ENCODE peak calls at places on chromosome 12, in eight cellular contexts. T, A, V, N, O, R, P and Z are unnamed samples.
A peak's percentile ranks its signal among the peaks of the same experiment; 100 is the strongest.

GRCh38 chr12:54259194-54260011 is 20.5 kb downstream of the CBX5 start:
- DNase-seq in R (peak; percentile 87), P (peak; percentile 82), N (peak; percentile 76), T (peak; percentile 88), O (peak; percentile 79), V (peak; percentile 63), A (no peak), Z (peak; percentile 92)

GRCh38 chr12:109873653-109874052 is 6.7 kb downstream of the GLTP start:
- DNase-seq in T (no peak), N (no peak), V (no peak), P (no peak), O (no peak), A (no peak), R (peak; percentile 42), Z (no peak)

GRCh38 chr12:105946541-105946940 is 192.2 kb downstream of the NUAK1 start:
- DNase-seq in T (no peak), O (no peak), R (peak; percentile 28), V (no peak), N (no peak), A (no peak), P (peak; percentile 66), Z (no peak)

GRCh38 chr12:52070243-52070925 is 606 bp downstream of the ATG101 start:
- DNase-seq in N (no peak), R (no peak), A (no peak), P (no peak), V (no peak), T (no peak), O (no peak), Z (no peak)

GRCh38 chr12:84033162-84033561 is 879.4 kb downstream of the SLC6A15 start:
- DNase-seq in V (no peak), N (no peak), R (no peak), O (no peak), A (no peak), T (no peak), P (no peak), Z (no peak)

GRCh38 chr12:28958553-28959195 is 190.4 kb upstream of the FAR2 start:
- DNase-seq in A (no peak), N (peak; percentile 30), P (no peak), O (peak; percentile 78), R (peak; percentile 49), T (no peak), V (no peak), Z (no peak)

GRCh38 chr12:132282950-132283771 is 46.2 kb downstream of the GALNT9 start:
- DNase-seq in A (no peak), V (no peak), R (no peak), P (no peak), O (no peak), N (peak; percentile 48), T (no peak), Z (no peak)

GRCh38 chr12:119202544-119202943 is 23.8 kb downstream of the HSPB8 start:
- DNase-seq in O (no peak), P (no peak), R (no peak), V (no peak), T (no peak), N (no peak), A (no peak), Z (no peak)

GRCh38 chr12:96196781-96197180 is 2.6 kb downstream of the ELK3 start:
- DNase-seq in O (peak; percentile 90), V (no peak), N (peak; percentile 70), A (no peak), R (peak; percentile 51), T (no peak), P (no peak), Z (no peak)

GRCh38 chr12:64600164-64600561 is 10.1 kb upstream of the RASSF3 start:
- DNase-seq in T (no peak), P (no peak), O (no peak), A (no peak), R (no peak), V (no peak), N (no peak), Z (no peak)

GRCh38 chr12:20342111-20342510 is 26.2 kb upstream of the PDE3A start:
- DNase-seq in P (no peak), R (peak; percentile 38), O (peak; percentile 57), T (no peak), V (no peak), N (no peak), A (no peak), Z (no peak)

GRCh38 chr12:71576546-71576945 is 87.1 kb downstream of the ZFC3H1 start:
- DNase-seq in A (no peak), N (no peak), T (no peak), V (no peak), P (no peak), R (no peak), O (no peak), Z (no peak)

DNA sequence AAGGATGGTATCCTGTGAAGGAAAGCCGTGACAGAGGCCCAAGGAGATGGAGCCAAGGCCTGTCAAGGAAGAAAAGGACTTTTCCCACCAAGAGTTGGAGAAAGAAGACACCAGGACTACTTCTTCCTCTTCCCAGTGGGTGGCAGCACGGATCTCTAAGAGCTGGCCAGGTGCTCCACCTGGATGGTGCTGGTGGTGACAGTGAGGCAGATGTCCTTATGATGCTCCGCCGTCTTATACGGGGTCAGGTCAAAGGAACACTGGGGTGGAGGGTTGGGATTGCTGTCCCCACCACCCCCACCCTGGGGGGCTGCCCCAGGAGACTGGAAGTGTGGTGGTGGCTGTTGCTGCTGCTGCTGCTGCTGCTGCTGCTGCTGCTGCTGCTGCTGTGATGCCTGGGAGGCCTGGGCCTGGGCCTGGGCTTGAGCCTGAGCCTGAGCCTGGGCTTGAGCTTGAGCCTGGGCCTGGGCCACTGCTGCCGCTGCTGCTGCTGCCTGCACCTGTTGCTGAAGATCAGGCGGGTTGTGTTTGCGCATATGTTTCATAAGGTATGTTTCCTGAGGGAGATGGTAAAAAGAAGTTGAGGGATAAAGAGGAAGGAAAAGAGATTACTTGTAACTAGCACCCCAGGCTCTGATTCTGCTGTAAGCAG is 4.8 kb upstream of the ING4 start:
- DNase-seq in N (peak; percentile 34), V (no peak), P (no peak), A (no peak), T (no peak), R (no peak), O (no peak), Z (no peak)
- TF ChIP-seq CTCF in N (no peak), V (no peak), P (no peak), A (no peak), T (no peak), R (no peak), O (peak; percentile 3), Z (no peak)

GRCh38 chr12:124392991-124393790 is 98.3 kb downstream of the RFLNA start:
- DNase-seq in T (peak; percentile 92), A (peak; percentile 96), R (peak; percentile 58), O (peak; percentile 85), P (peak; percentile 90), N (peak; percentile 92), V (no peak), Z (peak; percentile 96)

GRCh38 chr12:124393831-124394230 is 98.9 kb downstream of the RFLNA start:
- DNase-seq in R (no peak), T (no peak), V (no peak), P (no peak), N (no peak), O (no peak), A (no peak), Z (no peak)

GRCh38 chr12:124390442-124391116 is 95.7 kb downstream of the RFLNA start:
- DNase-seq in R (peak; percentile 82), T (no peak), O (peak; percentile 83), A (no peak), N (peak; percentile 83), V (no peak), P (peak; percentile 55), Z (no peak)

GRCh38 chr12:124391340-124392261 is 96.7 kb downstream of the RFLNA start:
- DNase-seq in P (peak; percentile 50), R (peak; percentile 51), N (peak; percentile 75), V (no peak), A (no peak), O (peak; percentile 67), T (no peak), Z (no peak)

DNA sequence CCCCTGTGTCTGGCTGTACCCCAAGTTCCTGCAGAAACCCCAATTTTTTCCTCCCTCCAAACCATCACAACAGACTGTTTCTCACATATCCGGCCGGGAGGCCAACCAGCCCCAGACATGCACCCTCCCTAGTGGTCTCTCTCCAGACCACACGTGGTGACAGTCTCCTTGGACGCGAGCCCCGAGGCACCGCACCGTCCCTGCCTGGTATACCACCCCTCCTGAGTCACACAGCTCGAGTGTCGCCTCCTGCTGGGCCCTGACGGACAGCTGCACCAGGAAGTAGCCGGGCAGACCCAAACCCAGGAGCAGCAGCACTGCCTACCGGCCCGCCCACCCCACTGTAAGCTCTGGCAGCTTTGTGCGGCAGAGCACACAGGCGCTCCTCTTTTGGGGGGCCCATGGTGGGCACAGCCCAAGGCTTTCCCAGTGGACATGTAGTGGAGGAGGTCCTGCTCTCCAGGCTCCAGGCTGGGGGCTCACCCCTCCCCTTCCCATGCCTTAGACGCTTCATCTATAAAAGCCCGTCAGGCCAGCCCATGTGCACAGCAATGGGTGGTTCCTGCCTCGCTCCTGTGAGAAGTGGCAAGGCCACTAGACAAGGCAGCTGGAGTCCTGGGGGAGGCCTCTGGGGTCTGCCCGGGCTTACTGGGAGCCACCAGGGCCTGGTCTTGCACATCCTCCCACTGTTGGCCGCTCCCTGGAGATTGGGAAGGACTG is 97.5 kb downstream of the RFLNA start:
- DNase-seq in O (peak; percentile 69), P (no peak), V (no peak), R (peak; percentile 45), A (no peak), T (no peak), N (peak; percentile 25), Z (peak; percentile 94)
- TF ChIP-seq CTCF in O (peak; percentile 20), P (no peak), V (peak; percentile 22), R (peak; percentile 43), A (no peak), T (no peak), N (peak; percentile 29), Z (peak; percentile 48)

DNA sequence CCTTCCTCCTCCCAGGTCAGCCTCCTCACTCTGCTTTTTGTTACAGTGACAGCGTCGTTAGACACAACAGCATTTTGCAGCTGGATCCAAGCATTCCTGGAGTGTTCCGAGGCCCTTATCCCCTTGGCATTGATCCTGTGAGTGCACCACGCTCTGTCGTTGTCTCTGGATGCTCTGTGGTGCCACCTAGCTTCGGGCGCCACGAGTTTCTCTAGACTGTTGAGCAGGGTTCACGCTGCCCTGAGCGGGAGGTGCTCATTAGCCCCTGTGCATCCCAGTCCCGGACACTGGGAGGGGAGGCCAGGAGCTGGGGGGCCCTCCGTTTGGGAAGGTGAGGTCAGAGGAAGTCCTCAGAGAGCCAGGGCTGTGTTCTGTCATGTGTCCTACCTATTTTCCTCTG is 17.3 kb upstream of the DNAH10 start:
- DNase-seq in O (no peak), R (no peak), A (no peak), V (no peak), T (no peak), N (peak; percentile 6), P (no peak), Z (no peak)
- TF ChIP-seq CTCF in O (peak; percentile 10), R (no peak), A (no peak), V (peak; percentile 13), T (no peak), N (no peak), P (no peak), Z (no peak)

DNA sequence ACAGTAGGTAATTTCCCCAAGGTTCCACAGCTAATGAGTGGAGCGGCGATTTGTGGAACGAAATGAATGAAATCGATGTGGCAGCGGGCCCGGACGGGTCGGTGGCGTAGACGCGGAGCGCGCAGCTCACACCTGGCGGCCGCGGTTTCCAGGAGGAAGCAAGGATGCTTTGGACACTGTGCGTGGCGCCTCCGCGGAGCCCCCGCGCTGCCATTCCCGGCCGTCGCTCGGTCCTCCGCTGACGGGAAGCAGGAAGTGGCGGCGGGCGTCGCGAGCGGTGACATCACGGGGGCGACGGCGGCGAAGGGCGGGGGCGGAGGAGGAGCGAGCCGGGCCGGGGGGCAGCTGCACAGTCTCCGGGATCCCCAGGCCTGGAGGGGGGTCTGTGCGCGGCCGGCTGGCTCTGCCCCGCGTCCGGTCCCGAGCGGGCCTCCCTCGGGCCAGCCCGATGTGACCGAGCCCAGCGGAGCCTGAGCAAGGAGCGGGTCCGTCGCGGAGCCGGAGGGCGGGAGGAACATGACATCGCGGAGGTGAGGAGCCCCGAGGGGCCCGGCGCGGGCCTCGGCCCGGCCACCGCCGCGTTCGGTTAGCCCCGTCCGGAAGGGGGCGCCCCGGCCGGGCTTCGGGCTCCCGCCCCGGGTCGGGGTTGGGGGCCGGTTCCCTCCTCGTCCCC is at the start of gene PTPN11:
- DNase-seq in A (peak; percentile 97), R (peak; percentile 69), T (peak; percentile 81), P (peak; percentile 89), V (no peak), N (peak; percentile 80), O (peak; percentile 56), Z (peak; percentile 96)
- TF ChIP-seq CTCF in A (peak; percentile 40), R (peak; percentile 49), T (peak; percentile 21), P (peak; percentile 30), V (peak; percentile 33), N (peak; percentile 52), O (no peak), Z (peak; percentile 69)